ENCODE peak calls at places on chromosome 20, in ten cellular contexts. G, U, Z, L, M, I, S, P, W and E are unnamed samples.
A peak's percentile ranks its signal among the peaks of the same experiment; 100 is the strongest.

GRCh38 chr20:16216227-16217210 is 356.7 kb downstream of the KIF16B start:
- DNase-seq in P (no peak), I (no peak), G (no peak), U (no peak), W (no peak), L (no peak), S (no peak), M (no peak), Z (peak; percentile 52), E (no peak)

GRCh38 chr20:4045741-4046140 is 30.4 kb upstream of the RNF24 start:
- DNase-seq in I (peak; percentile 16), W (no peak), S (no peak), P (no peak), Z (no peak), G (no peak), L (peak; percentile 79), U (no peak), M (no peak), E (no peak)

GRCh38 chr20:39524371-39524911 is 562.3 kb downstream of the DHX35 start:
- DNase-seq in P (no peak), W (no peak), M (no peak), S (peak; percentile 32), Z (no peak), U (no peak), L (no peak), I (no peak), G (no peak), E (no peak)

GRCh38 chr20:17935761-17936160 is 32.8 kb downstream of the SNX5 start:
- DNase-seq in Z (no peak), S (no peak), W (no peak), M (no peak), U (no peak), P (no peak), L (no peak), G (no peak), I (no peak), E (no peak)

GRCh38 chr20:35871311-35871771 is 83.0 kb downstream of the SCAND1 start:
- DNase-seq in I (no peak), P (no peak), U (peak; percentile 36), S (peak; percentile 54), G (no peak), M (peak; percentile 50), Z (peak; percentile 36), L (peak; percentile 45), W (no peak), E (no peak)

GRCh38 chr20:824490-824889 is 9.0 kb upstream of the FAM110A start:
- DNase-seq in Z (no peak), M (no peak), S (no peak), L (no peak), G (no peak), U (no peak), I (no peak), W (no peak), P (no peak), E (no peak)

GRCh38 chr20:64109390-64109747 is 2.0 kb upstream of the NPBWR2 start:
- DNase-seq in L (no peak), M (no peak), I (peak; percentile 30), U (no peak), Z (no peak), W (no peak), G (no peak), P (no peak), S (no peak), E (no peak)

GRCh38 chr20:63656451-63656850 is 1.7 kb upstream of the RTEL1 start:
- DNase-seq in I (no peak), G (no peak), W (no peak), P (no peak), S (no peak), L (no peak), Z (no peak), U (no peak), M (no peak), E (no peak)

GRCh38 chr20:44887466-44887865 is 2.0 kb downstream of the YWHAB start:
- DNase-seq in Z (no peak), P (no peak), W (no peak), G (no peak), S (no peak), L (no peak), I (no peak), U (no peak), M (no peak), E (no peak)
- H3K4me3 ChIP-seq in Z (peak overlapping the region; percentile 94), P (peak overlapping the region; percentile 79), W (peak overlapping the region; percentile 83), G (peak overlapping the region; percentile 70), S (peak overlapping the region; percentile 90), L (peak overlapping the region; percentile 85), I (no peak overlapping the region), U (no peak overlapping the region), M (no peak overlapping the region), E (peak overlapping the region; percentile 99)

GRCh38 chr20:51042657-51043247 is 19.8 kb upstream of the KCNG1 start:
- DNase-seq in G (no peak), W (no peak), M (no peak), U (no peak), P (no peak), Z (no peak), I (no peak), L (no peak), S (no peak), E (no peak)

GRCh38 chr20:51042064-51042463 is 19.2 kb upstream of the KCNG1 start:
- DNase-seq in Z (no peak), I (no peak), P (no peak), U (no peak), G (no peak), L (no peak), M (no peak), W (no peak), S (no peak), E (no peak)

GRCh38 chr20:51043811-51044210 is 20.9 kb upstream of the KCNG1 start:
- DNase-seq in W (no peak), S (peak; percentile 22), P (no peak), U (no peak), L (peak; percentile 63), I (no peak), G (no peak), Z (no peak), M (no peak), E (no peak)

GRCh38 chr20:51044796-51045195 is 21.9 kb upstream of the KCNG1 start:
- DNase-seq in S (no peak), M (no peak), P (no peak), W (no peak), I (no peak), U (no peak), Z (no peak), G (no peak), L (no peak), E (no peak)

DNA sequence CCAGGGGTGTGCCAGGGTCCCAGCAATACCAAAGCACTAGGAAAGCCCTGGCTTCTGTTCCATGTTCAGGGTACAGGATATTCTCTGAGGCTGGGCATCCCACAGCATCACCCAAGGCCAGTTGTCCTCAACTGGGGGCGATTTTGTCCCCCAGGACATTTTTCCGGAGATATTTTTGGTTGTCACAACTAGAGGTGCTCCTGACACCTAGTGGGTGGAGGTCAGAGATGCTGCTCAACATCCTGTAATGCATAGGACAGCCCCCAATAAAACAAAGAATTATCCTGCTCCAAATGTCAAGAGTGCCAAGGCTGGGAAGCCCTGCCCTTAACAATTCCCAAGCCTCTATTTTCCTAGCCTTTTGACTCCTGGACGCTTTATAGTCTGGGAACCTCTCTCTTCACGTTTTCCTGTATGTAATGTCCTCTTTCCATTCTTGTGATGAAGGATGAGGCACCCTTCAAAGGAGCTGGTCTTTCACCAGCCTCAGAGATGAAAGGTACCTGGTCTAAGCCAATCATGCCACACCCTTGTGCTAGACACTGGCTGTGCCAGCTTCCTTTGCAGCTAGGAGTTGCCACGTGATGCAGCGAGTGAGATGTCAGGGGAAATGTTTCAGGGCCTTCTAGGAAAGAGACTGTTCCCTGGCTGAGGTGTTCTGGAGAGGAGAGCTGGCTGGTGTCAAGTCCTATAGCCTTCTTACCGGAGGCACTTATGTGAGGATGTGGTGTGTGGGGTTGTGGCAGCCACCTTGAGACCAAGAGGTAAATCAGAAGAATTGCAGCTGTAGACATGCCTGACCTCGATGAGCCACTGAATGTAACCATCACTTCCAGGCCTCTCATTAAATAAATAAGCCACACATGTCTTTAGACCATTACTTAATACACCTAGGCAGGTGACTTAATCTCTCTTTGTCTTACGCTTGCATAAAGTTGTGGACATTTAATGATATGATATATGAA is 23.4 kb upstream of the KCNG1 start:
- DNase-seq in G (no peak), L (no peak), W (no peak), M (no peak), I (no peak), P (no peak), S (no peak), U (no peak), Z (no peak), E (no peak)
- TF ChIP-seq CTCF in G (no peak), L (no peak), W (no peak), M (no peak), I (no peak), P (no peak), S (no peak), U (no peak), Z (peak; percentile 16), E (peak; percentile 3)

GRCh38 chr20:53581444-53582311 is 12.0 kb downstream of the ZNF217 start:
- DNase-seq in M (no peak), Z (no peak), I (peak; percentile 58), S (no peak), P (peak; percentile 70), L (no peak), W (no peak), U (no peak), G (no peak), E (no peak)
- H3K4me3 ChIP-seq in M (no peak overlapping the region), Z (peak overlapping the region; percentile 66), I (no peak overlapping the region), S (no peak overlapping the region), P (peak overlapping the region; percentile 39), L (no peak overlapping the region), W (no peak overlapping the region), U (no peak overlapping the region), G (no peak overlapping the region), E (no peak overlapping the region)

GRCh38 chr20:2254333-2254732 is 41.5 kb upstream of the TGM3 start:
- DNase-seq in Z (no peak), S (no peak), L (no peak), M (no peak), U (no peak), I (no peak), W (no peak), P (no peak), G (no peak), E (no peak)
- TF ChIP-seq CTCF in Z (no peak), S (no peak), L (no peak), M (no peak), U (no peak), I (no peak), W (no peak), P (no peak), G (no peak), E (no peak)